ENCODE peak calls at places on chromosome 21, in seven cellular contexts. W is left colon; S is cardiac fibroblast; J is NCI-H774; X is astrocyte of the cerebellum; B is stimulated activated CD4-positive, alpha-beta T cell treated with anti-CD3 and anti-CD28 coated beads, Interleukin-4, amount 100 ng/mL, for 48 hours; T is activated naive CD8-positive, alpha-beta T cell treated with anti-CD3 and anti-CD28 coated beads for 36 hours. F is an unnamed sample.

GRCh38 chr21:45991606-45992301 is 10.2 kb downstream of the COL6A1 start:
- DNase-seq in W (peak; percentile 2), B (no peak), X (no peak), T (no peak), J (no peak), S (no peak), F (no peak)

GRCh38 chr21:42830456-42831455 is 48.6 kb downstream of the WDR4 start:
- DNase-seq in X (no peak), B (no peak), S (no peak), T (no peak), J (no peak), W (no peak), F (no peak)

GRCh38 chr21:32403201-32403701 is 9.3 kb upstream of the EVA1C start:
- DNase-seq in B (peak; percentile 49), X (no peak), S (peak; percentile 91), W (peak; percentile 55), J (peak; percentile 58), T (peak; percentile 51), F (peak; percentile 22)

GRCh38 chr21:45255381-45256020 is 32.2 kb downstream of the POFUT2 start:
- DNase-seq in J (peak; percentile 32), B (no peak), W (peak; percentile 63), X (no peak), S (no peak), T (peak; percentile 29), F (peak; percentile 4)

GRCh38 chr21:36260030-36260787 is 59.8 kb upstream of the MORC3 start:
- DNase-seq in S (peak; percentile 81), X (peak; percentile 72), B (peak; percentile 14), W (peak; percentile 35), T (peak; percentile 27), J (peak; percentile 30), F (peak; percentile 10)

GRCh38 chr21:27480841-27481261 is 514.0 kb upstream of the ADAMTS5 start:
- DNase-seq in W (no peak), T (no peak), B (no peak), X (peak; percentile 40), J (no peak), S (peak; percentile 33), F (no peak)

GRCh38 chr21:42233067-42233981 is 14.4 kb downstream of the ABCG1 start:
- DNase-seq in T (peak; percentile 85), J (no peak), X (no peak), S (peak; percentile 77), B (peak; percentile 70), W (peak; percentile 75), F (no peak)

GRCh38 chr21:42388740-42389448 is 7.0 kb downstream of the TMPRSS3 start:
- DNase-seq in J (no peak), B (no peak), W (no peak), S (no peak), X (no peak), T (no peak), F (no peak)

GRCh38 chr21:36966066-36966845 is at the start of gene HLCS:
- DNase-seq in X (no peak), B (peak; percentile 71), T (peak; percentile 81), S (peak; percentile 72), J (peak; percentile 82), W (peak; percentile 79), F (peak; percentile 56)

GRCh38 chr21:14677639-14678179 is 131.6 kb upstream of the SAMSN1 start:
- DNase-seq in T (no peak), S (no peak), B (no peak), X (no peak), W (no peak), J (no peak), F (no peak)

GRCh38 chr21:37552496-37553399 is 186.2 kb downstream of the DYRK1A start:
- DNase-seq in B (no peak), X (no peak), T (no peak), S (no peak), W (no peak), J (no peak), F (no peak)

GRCh38 chr21:15731243-15731613 is 1.4 kb downstream of the USP25 start:
- DNase-seq in T (no peak), S (no peak), J (no peak), B (no peak), W (no peak), X (no peak), F (no peak)

GRCh38 chr21:14072761-14073535 is 137.8 kb downstream of the LIPI start:
- DNase-seq in J (no peak), X (no peak), S (no peak), T (no peak), W (no peak), B (no peak), F (no peak)

GRCh38 chr21:31372176-31372765 is 28.2 kb upstream of the TIAM1 start:
- DNase-seq in J (no peak), S (no peak), X (no peak), T (no peak), W (no peak), B (no peak), F (no peak)

GRCh38 chr21:24045775-24046215 is 1561.5 kb downstream of the MRPL39 start:
- DNase-seq in X (peak; percentile 98), T (peak; percentile 3), W (peak; percentile 35), S (peak; percentile 91), J (no peak), B (no peak), F (peak; percentile 49)

GRCh38 chr21:42632336-42632751 is 21.1 kb upstream of the PDE9A start:
- DNase-seq in T (no peak), X (no peak), S (no peak), J (no peak), W (no peak), B (no peak), F (no peak)

GRCh38 chr21:40466893-40467483 is 380.0 kb downstream of the DSCAM start:
- DNase-seq in X (peak; percentile 19), T (no peak), W (no peak), S (peak; percentile 1), B (no peak), J (peak; percentile 31), F (peak; percentile 31)

GRCh38 chr21:35136586-35137254 is 87.6 kb upstream of the RUNX1 start:
- DNase-seq in S (peak; percentile 48), W (peak; percentile 6), B (no peak), T (no peak), X (no peak), J (no peak), F (no peak)

GRCh38 chr21:16976132-16976666 is 536.6 kb upstream of the CXADR start:
- DNase-seq in X (no peak), B (no peak), J (no peak), S (no peak), W (no peak), T (no peak), F (no peak)